ENCODE peak calls at places on chromosome 14, in seven cellular contexts. One of them, this sample, is unnamed.

GRCh38 chr14:59463773-59464650 is 1.2 kb downstream of the GPR135 start:
- DNase-seq in transverse colon: peak
- DNase-seq in A549: no peak
- DNase-seq in sigmoid colon: peak
- DNase-seq in heart left ventricle: no peak
- DNase-seq in lower leg skin: no peak
- DNase-seq in GM12892: peak
- DNase-seq in this sample: no peak

GRCh38 chr14:72519543-72519942 is 374.4 kb downstream of the DPF3 start:
- DNase-seq in transverse colon: no peak
- DNase-seq in A549: no peak
- DNase-seq in sigmoid colon: no peak
- DNase-seq in heart left ventricle: no peak
- DNase-seq in lower leg skin: no peak
- DNase-seq in GM12892: no peak
- DNase-seq in this sample: no peak

GRCh38 chr14:35687335-35687939 is 121.7 kb downstream of the RALGAPA1 start:
- DNase-seq in transverse colon: peak
- DNase-seq in A549: peak
- DNase-seq in sigmoid colon: no peak
- DNase-seq in heart left ventricle: no peak
- DNase-seq in lower leg skin: no peak
- DNase-seq in GM12892: no peak
- DNase-seq in this sample: peak

GRCh38 chr14:89621009-89621421 is 204.0 kb upstream of the FOXN3 start:
- DNase-seq in transverse colon: no peak
- DNase-seq in A549: no peak
- DNase-seq in sigmoid colon: no peak
- DNase-seq in heart left ventricle: no peak
- DNase-seq in lower leg skin: no peak
- DNase-seq in GM12892: no peak
- DNase-seq in this sample: no peak

GRCh38 chr14:54600685-54601084 is 33.8 kb downstream of the SAMD4A start:
- DNase-seq in transverse colon: no peak
- DNase-seq in A549: no peak
- DNase-seq in sigmoid colon: no peak
- DNase-seq in heart left ventricle: no peak
- DNase-seq in lower leg skin: no peak
- DNase-seq in GM12892: no peak
- DNase-seq in this sample: no peak

GRCh38 chr14:39302124-39302810 is 68.6 kb downstream of the MIA2 start:
- DNase-seq in transverse colon: no peak
- DNase-seq in A549: no peak
- DNase-seq in sigmoid colon: no peak
- DNase-seq in heart left ventricle: no peak
- DNase-seq in lower leg skin: no peak
- DNase-seq in GM12892: no peak
- DNase-seq in this sample: no peak

GRCh38 chr14:92986254-92987147 is 63.6 kb downstream of the CHGA start:
- DNase-seq in transverse colon: no peak
- DNase-seq in A549: peak
- DNase-seq in sigmoid colon: peak
- DNase-seq in heart left ventricle: peak
- DNase-seq in lower leg skin: no peak
- DNase-seq in GM12892: no peak
- DNase-seq in this sample: no peak

GRCh38 chr14:88005978-88006851 is 1.3 kb downstream of the GPR65 start:
- DNase-seq in transverse colon: peak
- DNase-seq in A549: no peak
- DNase-seq in sigmoid colon: no peak
- DNase-seq in heart left ventricle: no peak
- DNase-seq in lower leg skin: no peak
- DNase-seq in GM12892: peak
- DNase-seq in this sample: peak

GRCh38 chr14:60197629-60198318 is 32.6 kb upstream of the DHRS7 start:
- DNase-seq in transverse colon: no peak
- DNase-seq in A549: no peak
- DNase-seq in sigmoid colon: no peak
- DNase-seq in heart left ventricle: no peak
- DNase-seq in lower leg skin: no peak
- DNase-seq in GM12892: no peak
- DNase-seq in this sample: no peak

GRCh38 chr14:89621791-89622638 is 205.0 kb upstream of the FOXN3 start:
- DNase-seq in transverse colon: no peak
- DNase-seq in A549: no peak
- DNase-seq in sigmoid colon: no peak
- DNase-seq in heart left ventricle: no peak
- DNase-seq in lower leg skin: no peak
- DNase-seq in GM12892: no peak
- DNase-seq in this sample: no peak

GRCh38 chr14:91835920-91836843 is 31.2 kb downstream of the TC2N start:
- DNase-seq in transverse colon: peak
- DNase-seq in A549: peak
- DNase-seq in sigmoid colon: peak
- DNase-seq in heart left ventricle: peak
- DNase-seq in lower leg skin: peak
- DNase-seq in GM12892: peak
- DNase-seq in this sample: peak

GRCh38 chr14:75295491-75296338 is 17.1 kb downstream of the FOS start:
- DNase-seq in transverse colon: peak
- DNase-seq in A549: peak
- DNase-seq in sigmoid colon: peak
- DNase-seq in heart left ventricle: peak
- DNase-seq in lower leg skin: peak
- DNase-seq in GM12892: peak
- DNase-seq in this sample: peak

GRCh38 chr14:45267084-45267483 is 14.1 kb upstream of the MIS18BP1 start:
- DNase-seq in transverse colon: no peak
- DNase-seq in A549: no peak
- DNase-seq in sigmoid colon: no peak
- DNase-seq in heart left ventricle: no peak
- DNase-seq in lower leg skin: no peak
- DNase-seq in GM12892: no peak
- DNase-seq in this sample: no peak

GRCh38 chr14:32078794-32079663 is 1.9 kb downstream of the ARHGAP5 start:
- DNase-seq in transverse colon: no peak
- DNase-seq in A549: peak
- DNase-seq in sigmoid colon: no peak
- DNase-seq in heart left ventricle: no peak
- DNase-seq in lower leg skin: no peak
- DNase-seq in GM12892: no peak
- DNase-seq in this sample: peak

GRCh38 chr14:27528328-27528727 is 930.5 kb upstream of the NOVA1 start:
- DNase-seq in transverse colon: no peak
- DNase-seq in A549: peak
- DNase-seq in sigmoid colon: no peak
- DNase-seq in heart left ventricle: no peak
- DNase-seq in lower leg skin: no peak
- DNase-seq in GM12892: no peak
- DNase-seq in this sample: no peak

GRCh38 chr14:102486513-102487203 is 22.9 kb downstream of the ANKRD9 start:
- DNase-seq in transverse colon: no peak
- DNase-seq in A549: no peak
- DNase-seq in sigmoid colon: peak
- DNase-seq in heart left ventricle: no peak
- DNase-seq in lower leg skin: no peak
- DNase-seq in GM12892: no peak
- DNase-seq in this sample: no peak

GRCh38 chr14:61355892-61356325 is 34.5 kb downstream of the PRKCH start:
- DNase-seq in transverse colon: no peak
- DNase-seq in A549: peak
- DNase-seq in sigmoid colon: peak
- DNase-seq in heart left ventricle: peak
- DNase-seq in lower leg skin: peak
- DNase-seq in GM12892: no peak
- DNase-seq in this sample: no peak
- TF ChIP-seq POLR2A in transverse colon: no peak
- TF ChIP-seq POLR2A in A549: no peak
- TF ChIP-seq POLR2A in sigmoid colon: no peak
- TF ChIP-seq POLR2A in heart left ventricle: no peak
- TF ChIP-seq POLR2A in lower leg skin: no peak
- TF ChIP-seq POLR2A in GM12892: no peak
- TF ChIP-seq POLR2A in this sample: no peak

GRCh38 chr14:43166163-43166562 is 1340.9 kb downstream of the FSCB start:
- DNase-seq in transverse colon: no peak
- DNase-seq in A549: no peak
- DNase-seq in sigmoid colon: no peak
- DNase-seq in heart left ventricle: no peak
- DNase-seq in lower leg skin: no peak
- DNase-seq in GM12892: no peak
- DNase-seq in this sample: no peak
- TF ChIP-seq POLR2A in transverse colon: no peak
- TF ChIP-seq POLR2A in A549: no peak
- TF ChIP-seq POLR2A in sigmoid colon: no peak
- TF ChIP-seq POLR2A in heart left ventricle: no peak
- TF ChIP-seq POLR2A in lower leg skin: no peak
- TF ChIP-seq POLR2A in GM12892: no peak
- TF ChIP-seq POLR2A in this sample: no peak

DNA sequence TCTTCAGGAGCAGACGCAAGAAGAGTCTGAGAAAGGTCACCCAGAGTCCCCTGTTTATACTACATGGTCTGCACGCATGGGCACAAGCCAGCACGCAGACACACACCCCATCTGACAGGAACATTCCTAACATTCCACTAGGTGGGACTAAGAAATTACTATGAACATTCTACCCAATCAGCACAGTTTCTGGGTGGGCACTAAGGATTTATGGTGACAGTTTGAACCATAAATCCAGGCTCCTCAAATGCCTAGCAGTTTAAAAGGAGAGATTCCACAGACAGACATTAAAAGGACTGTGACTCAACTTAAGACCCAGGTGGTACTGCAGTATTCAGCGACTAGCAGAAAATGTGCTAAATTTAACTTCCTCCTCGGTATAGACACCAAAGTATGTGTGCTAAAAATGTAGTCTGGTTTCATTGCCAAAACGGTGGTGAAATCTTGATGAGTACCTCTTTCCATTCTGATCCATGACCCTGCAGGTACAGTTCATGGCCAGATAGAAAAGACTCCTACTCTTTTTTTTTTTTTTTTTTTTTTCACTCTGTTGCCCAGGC is 16.2 kb downstream of the ABHD4 start:
- DNase-seq in transverse colon: no peak
- DNase-seq in A549: peak
- DNase-seq in sigmoid colon: no peak
- DNase-seq in heart left ventricle: no peak
- DNase-seq in lower leg skin: no peak
- DNase-seq in GM12892: no peak
- DNase-seq in this sample: no peak
- TF ChIP-seq POLR2A in transverse colon: no peak
- TF ChIP-seq POLR2A in A549: no peak
- TF ChIP-seq POLR2A in sigmoid colon: no peak
- TF ChIP-seq POLR2A in heart left ventricle: no peak
- TF ChIP-seq POLR2A in lower leg skin: no peak
- TF ChIP-seq POLR2A in GM12892: no peak
- TF ChIP-seq POLR2A in this sample: no peak

GRCh38 chr14:23321572-23322547 is 603 bp downstream of the PABPN1 start:
- DNase-seq in transverse colon: peak
- DNase-seq in A549: peak
- DNase-seq in sigmoid colon: peak
- DNase-seq in heart left ventricle: peak
- DNase-seq in lower leg skin: peak
- DNase-seq in GM12892: peak
- DNase-seq in this sample: peak
- TF ChIP-seq POLR2A in transverse colon: peak
- TF ChIP-seq POLR2A in A549: peak
- TF ChIP-seq POLR2A in sigmoid colon: no peak
- TF ChIP-seq POLR2A in heart left ventricle: no peak
- TF ChIP-seq POLR2A in lower leg skin: no peak
- TF ChIP-seq POLR2A in GM12892: peak
- TF ChIP-seq POLR2A in this sample: peak

GRCh38 chr14:94385553-94386057 is 2.8 kb downstream of the SERPINA1 start:
- DNase-seq in transverse colon: no peak
- DNase-seq in A549: no peak
- DNase-seq in sigmoid colon: peak
- DNase-seq in heart left ventricle: no peak
- DNase-seq in lower leg skin: no peak
- DNase-seq in GM12892: no peak
- DNase-seq in this sample: no peak

GRCh38 chr14:94384342-94384741 is 4.1 kb downstream of the SERPINA1 start:
- DNase-seq in transverse colon: no peak
- DNase-seq in A549: no peak
- DNase-seq in sigmoid colon: peak
- DNase-seq in heart left ventricle: no peak
- DNase-seq in lower leg skin: no peak
- DNase-seq in GM12892: no peak
- DNase-seq in this sample: no peak

GRCh38 chr14:94388027-94388895 is at the start of gene SERPINA1:
- DNase-seq in transverse colon: no peak
- DNase-seq in A549: no peak
- DNase-seq in sigmoid colon: peak
- DNase-seq in heart left ventricle: no peak
- DNase-seq in lower leg skin: no peak
- DNase-seq in GM12892: no peak
- DNase-seq in this sample: no peak

GRCh38 chr14:94387051-94388026 is 1.1 kb downstream of the SERPINA1 start:
- DNase-seq in transverse colon: no peak
- DNase-seq in A549: no peak
- DNase-seq in sigmoid colon: peak
- DNase-seq in heart left ventricle: no peak
- DNase-seq in lower leg skin: no peak
- DNase-seq in GM12892: no peak
- DNase-seq in this sample: no peak

GRCh38 chr14:94386085-94387031 is 2.0 kb downstream of the SERPINA1 start:
- DNase-seq in transverse colon: no peak
- DNase-seq in A549: no peak
- DNase-seq in sigmoid colon: peak
- DNase-seq in heart left ventricle: no peak
- DNase-seq in lower leg skin: no peak
- DNase-seq in GM12892: no peak
- DNase-seq in this sample: no peak
- TF ChIP-seq POLR2A in transverse colon: no peak
- TF ChIP-seq POLR2A in A549: no peak
- TF ChIP-seq POLR2A in sigmoid colon: no peak
- TF ChIP-seq POLR2A in heart left ventricle: no peak
- TF ChIP-seq POLR2A in lower leg skin: no peak
- TF ChIP-seq POLR2A in GM12892: no peak
- TF ChIP-seq POLR2A in this sample: no peak

GRCh38 chr14:51651388-51652167 is at the start of gene FRMD6:
- DNase-seq in transverse colon: peak
- DNase-seq in A549: peak
- DNase-seq in sigmoid colon: peak
- DNase-seq in heart left ventricle: peak
- DNase-seq in lower leg skin: peak
- DNase-seq in GM12892: peak
- DNase-seq in this sample: peak
- TF ChIP-seq POLR2A in transverse colon: peak
- TF ChIP-seq POLR2A in A549: peak
- TF ChIP-seq POLR2A in sigmoid colon: peak
- TF ChIP-seq POLR2A in heart left ventricle: no peak
- TF ChIP-seq POLR2A in lower leg skin: no peak
- TF ChIP-seq POLR2A in GM12892: peak
- TF ChIP-seq POLR2A in this sample: peak

DNA sequence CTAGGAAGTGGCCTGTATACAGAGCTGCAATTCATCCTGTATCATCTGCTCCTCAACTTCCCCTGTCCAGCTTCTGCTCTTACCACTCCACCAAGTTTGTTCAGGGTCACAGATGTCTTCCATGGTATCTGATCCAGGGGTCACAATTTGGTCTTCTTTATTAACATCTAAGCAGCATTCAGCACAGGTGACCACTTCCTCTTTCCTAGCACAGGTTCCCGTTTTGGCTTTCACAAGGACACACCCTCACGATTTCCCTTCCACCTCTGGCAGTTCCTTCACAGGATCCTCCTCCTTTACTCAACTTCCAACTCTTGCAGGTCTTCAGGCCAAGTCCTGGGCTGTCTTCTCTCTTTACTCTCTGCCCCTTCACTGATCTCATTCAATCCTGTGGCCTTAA is 93.6 kb downstream of the TTC7B start:
- DNase-seq in transverse colon: no peak
- DNase-seq in A549: no peak
- DNase-seq in sigmoid colon: no peak
- DNase-seq in heart left ventricle: no peak
- DNase-seq in lower leg skin: no peak
- DNase-seq in GM12892: no peak
- DNase-seq in this sample: no peak
- TF ChIP-seq POLR2A in transverse colon: no peak
- TF ChIP-seq POLR2A in A549: no peak
- TF ChIP-seq POLR2A in sigmoid colon: no peak
- TF ChIP-seq POLR2A in heart left ventricle: no peak
- TF ChIP-seq POLR2A in lower leg skin: no peak
- TF ChIP-seq POLR2A in GM12892: no peak
- TF ChIP-seq POLR2A in this sample: no peak

This sample was measured in erythroblast.